ENCODE peak calls at places on chromosomes 16 and 17, in four cellular contexts. Y, L, A and W are unnamed samples.

GRCh38 chr16:64398795-64399194 is 723.1 kb downstream of the CDH11 start:
- DNase-seq in Y (peak), L (no peak), A (no peak), W (no peak)

GRCh38 chr16:57191056-57191536 is 5.0 kb downstream of the RSPRY1 start:
- DNase-seq in Y (peak), L (no peak), A (no peak), W (peak)

GRCh38 chr16:85770741-85771140 is 19.8 kb upstream of the C16orf74 start:
- DNase-seq in Y (no peak), L (no peak), A (no peak), W (no peak)

GRCh38 chr17:35912942-35913341 is 17.6 kb downstream of the RDM1 start:
- DNase-seq in Y (no peak), L (no peak), A (no peak), W (no peak)

GRCh38 chr17:22703786-22704441 is 1011.6 kb downstream of the KCNJ18 start:
- DNase-seq in Y (no peak), L (no peak), A (no peak), W (no peak)

GRCh38 chr17:8121531-8122390 is 2.1 kb downstream of the HES7 start:
- DNase-seq in Y (peak), L (no peak), A (no peak), W (peak)

GRCh38 chr16:10528635-10529034 is 51.8 kb downstream of the EMP2 start:
- DNase-seq in Y (no peak), L (no peak), A (no peak), W (no peak)

GRCh38 chr17:73592079-73592415 is 52.2 kb downstream of the SDK2 start:
- DNase-seq in Y (no peak), L (no peak), A (no peak), W (no peak)

GRCh38 chr16:75486014-75486404 is 9.2 kb downstream of the CHST6 start:
- DNase-seq in Y (no peak), L (no peak), A (no peak), W (no peak)

GRCh38 chr16:642189-643049 is 791 bp downstream of the MCRIP2 start:
- DNase-seq in Y (no peak), L (no peak), A (no peak), W (no peak)

GRCh38 chr17:28046034-28046825 is 3.8 kb downstream of the NLK start:
- DNase-seq in Y (no peak), L (no peak), A (no peak), W (no peak)

GRCh38 chr17:180380-181212 is 854 bp downstream of the DOC2B start:
- DNase-seq in Y (no peak), L (no peak), A (no peak), W (no peak)

GRCh38 chr16:1420540-1421205 is at the start of gene UQCC4:
- DNase-seq in Y (peak), L (peak), A (peak), W (peak)

GRCh38 chr17:42980766-42981397 is 517 bp downstream of the RUNDC1 start:
- DNase-seq in Y (peak), L (no peak), A (no peak), W (peak)

GRCh38 chr17:15917021-15917438 is 27.9 kb upstream of the ADORA2B start:
- DNase-seq in Y (no peak), L (no peak), A (no peak), W (no peak)

GRCh38 chr17:18362509-18363020 is 785 bp downstream of the SHMT1 start:
- DNase-seq in Y (no peak), L (peak), A (no peak), W (no peak)

GRCh38 chr17:29116652-29117439 is 63.4 kb downstream of the MYO18A start:
- DNase-seq in Y (peak), L (peak), A (no peak), W (peak)

GRCh38 chr16:1089822-1090619 is 6.0 kb downstream of the C1QTNF8 start:
- DNase-seq in Y (no peak), L (no peak), A (no peak), W (no peak)

GRCh38 chr17:65931246-65932149 is 260.4 kb downstream of the CEP112 start:
- DNase-seq in Y (peak), L (no peak), A (peak), W (no peak)

GRCh38 chr17:79843917-79844815 is 4.9 kb upstream of the CBX4 start:
- DNase-seq in Y (peak), L (no peak), A (no peak), W (peak)

GRCh38 chr16:29806096-29806579 is at the start of gene MAZ:
- DNase-seq in Y (peak), L (no peak), A (peak), W (no peak)

GRCh38 chr17:14813649-14814048 is 451.5 kb downstream of the PMP22 start:
- DNase-seq in Y (no peak), L (no peak), A (no peak), W (no peak)
- TF ChIP-seq CTCF in Y (no peak), L (no peak), A (no peak), W (no peak)

DNA sequence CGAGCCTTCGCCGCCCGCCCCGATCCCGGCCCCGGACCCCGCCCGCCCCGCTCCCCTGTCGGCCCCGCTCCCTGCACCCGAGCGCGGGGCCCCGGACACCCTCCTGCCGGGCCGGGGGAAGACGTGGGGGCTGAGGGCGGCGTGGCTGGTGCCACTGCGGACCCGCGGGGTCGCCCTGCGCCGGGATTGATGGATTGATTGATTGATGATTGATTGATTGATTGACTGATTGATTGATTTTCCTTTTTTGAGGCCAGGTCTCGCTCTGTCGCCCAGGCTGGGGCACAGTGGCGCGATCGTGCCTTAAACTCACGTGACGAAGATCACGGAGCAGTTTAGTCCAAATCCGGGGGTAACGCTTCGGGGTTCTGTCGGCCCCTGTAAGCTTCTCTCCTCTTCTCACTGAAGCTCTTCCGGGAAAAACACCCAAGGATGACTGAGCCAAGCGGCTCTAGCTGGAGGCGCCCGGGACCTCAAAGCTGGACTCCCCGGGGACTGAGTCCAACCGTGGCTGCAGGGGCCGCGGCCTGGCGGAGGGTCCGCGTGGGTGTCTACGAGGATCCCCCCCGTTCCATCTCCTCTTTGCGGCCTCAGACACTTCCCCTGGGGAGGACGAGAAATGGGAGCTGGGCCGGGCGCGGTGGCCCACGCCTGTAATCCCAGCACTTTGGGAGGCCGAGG is 40.2 kb upstream of the BHLHA9 start:
- DNase-seq in Y (no peak), L (no peak), A (no peak), W (no peak)
- H3K4me3 ChIP-seq in Y (peak), L (peak), A (no peak), W (no peak)

GRCh38 chr16:73057369-73058210 is 9.7 kb upstream of the ZFHX3 start:
- DNase-seq in Y (no peak), L (no peak), A (no peak), W (peak)
- TF ChIP-seq CTCF in Y (peak), L (peak), A (peak), W (peak)

DNA sequence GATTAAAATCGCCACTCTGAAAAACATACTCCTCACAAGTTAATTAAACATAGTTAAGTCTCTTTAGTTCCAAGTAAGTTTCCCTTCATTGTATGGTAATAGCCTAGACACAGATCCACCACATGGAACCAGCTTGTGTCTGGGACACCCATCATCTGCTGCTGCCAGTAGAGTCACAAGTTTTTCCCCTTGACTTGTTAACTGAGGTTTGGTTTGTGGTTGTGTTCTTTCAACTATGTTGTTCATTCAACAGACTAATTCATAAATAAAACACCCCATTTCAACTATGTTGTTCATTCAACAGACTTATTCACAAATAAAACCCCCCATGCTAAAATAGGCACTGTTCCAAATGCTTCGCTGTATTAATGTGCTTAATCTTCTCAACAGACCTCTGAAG is 24.4 kb downstream of the YWHAE start:
- DNase-seq in Y (no peak), L (no peak), A (no peak), W (no peak)
- H3K4me3 ChIP-seq in Y (no peak), L (no peak), A (no peak), W (no peak)

DNA sequence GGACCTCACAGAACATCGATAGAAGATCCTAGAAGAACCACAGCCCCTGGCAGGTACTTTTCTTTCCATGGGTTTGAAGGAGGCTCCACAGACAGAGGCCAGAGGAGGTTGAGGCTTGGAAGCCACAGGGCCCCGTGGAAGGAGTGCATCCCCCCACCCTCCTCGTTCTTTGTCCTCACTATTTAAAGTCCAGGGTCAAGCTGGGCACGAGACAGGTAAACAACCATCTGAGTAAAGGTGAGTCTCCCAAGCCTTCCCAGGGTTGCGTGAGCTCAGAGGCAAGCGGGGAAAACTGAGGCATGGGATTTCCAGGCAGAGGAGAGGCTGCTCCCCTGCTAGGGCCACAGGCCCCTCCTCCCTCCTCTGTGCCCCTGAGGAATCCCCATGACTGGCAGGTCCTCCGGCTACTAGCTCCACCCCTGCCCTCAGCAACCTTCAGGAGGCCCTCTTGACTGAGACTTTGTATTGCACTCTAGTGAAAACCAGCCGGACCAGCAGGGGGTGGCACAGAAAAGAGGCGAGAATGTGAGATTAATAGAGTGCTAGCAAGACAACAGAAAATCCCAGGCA is 927 bp upstream of the SULT1A2 start:
- DNase-seq in Y (no peak), L (no peak), A (no peak), W (no peak)
- TF ChIP-seq CTCF in Y (no peak), L (no peak), A (no peak), W (no peak)

GRCh38 chr17:19646788-19647696 is 1.5 kb upstream of the ALDH3A2 start:
- DNase-seq in Y (no peak), L (no peak), A (no peak), W (no peak)
- H3K4me3 ChIP-seq in Y (no peak), L (no peak), A (no peak), W (no peak)